ENCODE peak calls at places on chromosome 16, in ten cellular contexts. I is upper lobe of left lung, U is transverse colon, D is HCT116, J is stomach, E is spleen, S is prostate gland, V is breast epithelium, F is Panc1, L is endothelial cell of umbilical vein. R is an unnamed sample.

GRCh38 chr16:12313902-12314621 is 337.5 kb downstream of the SNX29 start:
- DNase-seq in J (no peak), F (no peak), V (no peak), D (no peak), U (no peak), E (peak; percentile 4), I (no peak), S (no peak), L (no peak), R (no peak)

GRCh38 chr16:27273670-27274522 is 5.3 kb upstream of the NSMCE1 start:
- DNase-seq in S (no peak), L (no peak), U (peak; percentile 41), D (peak; percentile 97), I (no peak), V (no peak), J (no peak), E (no peak), F (no peak), R (no peak)

GRCh38 chr16:87926246-87927194 is 9.8 kb downstream of the CA5A start:
- DNase-seq in V (no peak), D (no peak), L (no peak), J (no peak), S (no peak), F (no peak), U (no peak), I (peak; percentile 69), E (peak; percentile 84), R (no peak)

GRCh38 chr16:58197314-58198012 is 443 bp downstream of the CSNK2A2 start:
- DNase-seq in D (no peak), L (no peak), E (peak; percentile 80), S (no peak), U (no peak), I (peak; percentile 86), F (no peak), J (no peak), V (no peak), R (no peak)

GRCh38 chr16:48492131-48492530 is 106.9 kb upstream of the SIAH1 start:
- DNase-seq in U (no peak), D (no peak), V (no peak), E (no peak), I (no peak), J (no peak), S (no peak), F (no peak), L (no peak), R (no peak)

GRCh38 chr16:11497329-11497805 is 89.4 kb downstream of the LITAF start:
- DNase-seq in E (peak; percentile 84), I (peak; percentile 88), J (peak; percentile 97), L (peak; percentile 84), D (peak; percentile 85), V (peak; percentile 95), F (peak; percentile 70), S (peak; percentile 95), U (peak; percentile 81), R (no peak)

GRCh38 chr16:88287219-88287618 is 95.5 kb upstream of the ZNF469 start:
- DNase-seq in S (no peak), D (peak; percentile 63), L (no peak), F (no peak), J (no peak), V (no peak), U (no peak), E (no peak), I (no peak), R (no peak)

GRCh38 chr16:84484579-84485254 is 19.7 kb downstream of the MEAK7 start:
- DNase-seq in S (peak; percentile 65), U (peak; percentile 55), J (peak; percentile 64), D (peak; percentile 41), E (peak; percentile 72), F (no peak), L (peak; percentile 61), I (no peak), V (peak; percentile 30), R (no peak)

GRCh38 chr16:59192551-59193199 is 458.6 kb upstream of the GOT2 start:
- DNase-seq in D (no peak), E (no peak), U (no peak), J (no peak), L (peak; percentile 46), S (no peak), V (no peak), F (no peak), I (no peak), R (no peak)

GRCh38 chr16:24610421-24610765 is 71.0 kb downstream of the RBBP6 start:
- DNase-seq in S (no peak), U (peak; percentile 12), J (no peak), F (no peak), D (no peak), E (peak; percentile 73), V (no peak), L (peak; percentile 21), I (peak; percentile 62), R (no peak)

GRCh38 chr16:31073823-31074072 is 292 bp downstream of the ZNF668 start:
- DNase-seq in D (no peak), V (no peak), J (no peak), E (no peak), I (no peak), U (no peak), S (no peak), F (peak; percentile 84), L (no peak), R (no peak)

GRCh38 chr16:67249178-67249759 is 490 bp downstream of the SLC9A5 start:
- DNase-seq in U (no peak), F (no peak), L (no peak), S (no peak), D (no peak), V (no peak), I (peak; percentile 84), J (no peak), E (no peak), R (no peak)

GRCh38 chr16:73176577-73177013 is 128.7 kb upstream of the ZFHX3 start:
- DNase-seq in U (no peak), V (no peak), D (peak; percentile 48), S (no peak), L (peak; percentile 75), F (peak; percentile 30), E (no peak), I (no peak), J (no peak), R (no peak)

GRCh38 chr16:35344012-35344762 is 1884.8 kb downstream of the TP53TG3F start:
- DNase-seq in E (no peak), L (no peak), S (no peak), I (peak; percentile 65), J (no peak), U (no peak), D (no peak), V (no peak), F (no peak), R (no peak)

GRCh38 chr16:35339337-35339736 is 1879.9 kb downstream of the TP53TG3F start:
- DNase-seq in U (no peak), S (no peak), V (no peak), L (no peak), E (no peak), D (no peak), I (no peak), J (no peak), F (no peak), R (no peak)

DNA sequence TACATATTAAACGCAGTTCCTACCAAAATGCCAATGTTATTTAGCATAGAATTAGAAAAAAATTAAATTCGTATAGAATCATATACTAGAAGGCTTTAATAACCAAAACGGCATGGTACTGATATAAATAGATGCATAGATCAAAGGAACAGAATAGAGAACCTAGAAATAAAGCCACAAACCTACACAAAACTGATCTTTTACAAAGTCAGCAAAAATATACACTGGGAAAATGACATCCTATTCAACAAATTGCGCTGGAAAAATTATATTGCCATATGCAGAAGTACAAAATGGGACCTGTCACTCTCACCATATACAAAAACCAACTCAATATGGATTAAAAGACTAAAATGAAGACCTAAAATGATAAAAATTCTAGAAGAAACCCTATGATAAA is 1882.6 kb downstream of the TP53TG3F start:
- DNase-seq in E (no peak), F (no peak), U (no peak), L (no peak), D (no peak), S (no peak), J (no peak), I (no peak), V (no peak), R (no peak)
- H3K9me3 ChIP-seq in E (peaks cover 29% of the 10 kb centered on the region), F (no peaks in the 10 kb centered on the region), U (peaks cover 18% of the 10 kb centered on the region), L (peaks cover 3% of the 10 kb centered on the region), D (peaks cover 28% of the 10 kb centered on the region), S (no peaks in the 10 kb centered on the region), J (peaks cover 27% of the 10 kb centered on the region), I (peaks cover 13% of the 10 kb centered on the region), V (peaks cover 11% of the 10 kb centered on the region), R (no peaks in the 10 kb centered on the region)

DNA sequence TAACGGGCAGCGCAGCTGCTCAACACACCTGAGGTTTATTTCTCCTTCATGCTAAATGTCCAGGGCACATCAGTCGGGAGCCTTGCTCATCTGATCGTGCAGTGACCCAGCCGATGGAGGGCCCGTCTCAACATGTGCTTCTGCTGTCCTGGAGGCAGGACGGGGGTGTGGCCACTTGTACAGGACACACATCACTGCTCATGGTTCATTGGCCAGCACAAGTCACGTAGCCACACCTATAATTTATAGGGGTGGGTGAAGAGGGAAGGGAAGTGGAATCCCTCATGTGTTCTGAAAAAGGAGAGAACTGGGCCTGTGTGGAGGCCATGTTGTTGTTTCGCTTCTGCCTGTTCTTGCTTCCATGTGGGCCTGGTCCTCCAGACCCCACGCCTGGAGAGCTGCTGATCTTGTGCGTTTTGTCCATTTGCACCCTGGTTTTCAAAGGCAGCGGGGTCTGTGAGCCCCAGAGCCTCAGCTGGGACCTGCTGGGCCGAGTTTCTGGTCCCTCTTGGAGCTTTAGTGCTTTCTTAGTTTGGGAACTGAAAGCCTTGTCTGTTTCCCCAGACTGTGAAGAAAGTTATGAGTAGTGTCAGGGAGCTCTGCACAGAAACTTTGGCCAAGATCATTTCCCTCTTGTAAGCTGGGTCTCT is 60.5 kb downstream of the CMIP start:
- DNase-seq in J (no peak), L (no peak), D (peak; percentile 44), E (peak; percentile 85), V (peak; percentile 46), I (no peak), F (no peak), U (peak; percentile 48), S (no peak), R (no peak)
- TF ChIP-seq POLR2AphosphoS5 in J (no peak), L (no peak), D (no peak), E (peak; percentile 40), V (no peak), I (no peak), F (no peak), U (no peak), S (no peak), R (no peak)

GRCh38 chr16:4184038-4184702 is 57.7 kb downstream of the SRL start:
- DNase-seq in F (no peak), D (no peak), L (no peak), V (peak; percentile 22), S (no peak), U (no peak), I (peak; percentile 89), J (no peak), E (peak; percentile 81), R (no peak)
- H3K4me3 ChIP-seq in F (peak overlapping the region; percentile 66), D (peak overlapping the region; percentile 59), L (peak overlapping the region; percentile 63), V (peak overlapping the region; percentile 77), S (peak overlapping the region; percentile 62), U (peak overlapping the region; percentile 75), I (peak overlapping the region; percentile 56), J (peak overlapping the region; percentile 63), E (peak overlapping the region; percentile 94), R (peak overlapping the region; percentile 80)

DNA sequence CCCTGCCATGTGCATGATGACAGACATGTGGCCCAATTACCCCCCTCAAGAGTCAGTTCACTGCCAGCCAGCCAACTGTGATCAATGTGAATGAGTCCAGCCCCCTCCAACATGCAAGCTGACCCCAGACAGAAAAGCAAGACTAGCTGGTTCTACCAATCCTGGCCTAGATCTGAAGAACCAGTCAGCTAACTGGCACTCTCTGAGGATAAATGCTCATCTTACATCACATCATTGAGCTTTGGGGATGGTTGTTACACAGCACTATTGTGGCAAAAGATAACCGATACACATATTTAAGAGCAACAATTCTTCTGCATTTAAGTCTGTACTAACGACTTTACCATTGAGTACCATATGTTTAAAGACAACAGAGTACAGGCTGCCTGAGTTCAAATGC is 106.7 kb downstream of the TOX3 start:
- DNase-seq in V (no peak), J (no peak), U (no peak), L (no peak), D (no peak), E (no peak), I (no peak), F (no peak), S (no peak), R (no peak)
- H3K9me3 ChIP-seq in V (no peaks in the 10 kb centered on the region), J (no peaks in the 10 kb centered on the region), U (no peaks in the 10 kb centered on the region), L (peaks cover 3% of the 10 kb centered on the region), D (peaks cover 22% of the 10 kb centered on the region), E (no peaks in the 10 kb centered on the region), I (no peaks in the 10 kb centered on the region), F (no peaks in the 10 kb centered on the region), S (no peaks in the 10 kb centered on the region), R (no peaks in the 10 kb centered on the region)

R was measured in SK-N-MC.